ENCODE peak calls at places on chromosome 11, in four cellular contexts. One of them, this sample, is unnamed.

GRCh38 chr11:111540114-111540920 is at the start of gene LAYN:
- DNase-seq in DMS153: no peak
- DNase-seq in BJ: no peak
- DNase-seq in HTR-8/SVneo: peak
- DNase-seq in this sample: no peak

GRCh38 chr11:29336727-29337212 is 680.1 kb downstream of the KCNA4 start:
- DNase-seq in DMS153: no peak
- DNase-seq in BJ: no peak
- DNase-seq in HTR-8/SVneo: no peak
- DNase-seq in this sample: no peak

GRCh38 chr11:116731097-116731761 is 41.6 kb downstream of the BUD13 start:
- DNase-seq in DMS153: peak
- DNase-seq in BJ: no peak
- DNase-seq in HTR-8/SVneo: peak
- DNase-seq in this sample: no peak

GRCh38 chr11:66015094-66015881 is 3.5 kb downstream of the CST6 start:
- DNase-seq in DMS153: no peak
- DNase-seq in BJ: no peak
- DNase-seq in HTR-8/SVneo: peak
- DNase-seq in this sample: peak

GRCh38 chr11:46418751-46419150 is 27.2 kb upstream of the CHRM4 start:
- DNase-seq in DMS153: no peak
- DNase-seq in BJ: no peak
- DNase-seq in HTR-8/SVneo: no peak
- DNase-seq in this sample: no peak

GRCh38 chr11:43734256-43734655 is 53.7 kb downstream of the HSD17B12 start:
- DNase-seq in DMS153: no peak
- DNase-seq in BJ: no peak
- DNase-seq in HTR-8/SVneo: no peak
- DNase-seq in this sample: no peak

GRCh38 chr11:15223318-15223717 is 108.6 kb downstream of the INSC start:
- DNase-seq in DMS153: no peak
- DNase-seq in BJ: no peak
- DNase-seq in HTR-8/SVneo: no peak
- DNase-seq in this sample: no peak

GRCh38 chr11:78221396-78222315 is 32.9 kb downstream of the USP35 start:
- DNase-seq in DMS153: no peak
- DNase-seq in BJ: no peak
- DNase-seq in HTR-8/SVneo: no peak
- DNase-seq in this sample: no peak

GRCh38 chr11:75734491-75735180 is 17.0 kb downstream of the MOGAT2 start:
- DNase-seq in DMS153: peak
- DNase-seq in BJ: no peak
- DNase-seq in HTR-8/SVneo: no peak
- DNase-seq in this sample: no peak

GRCh38 chr11:95327273-95327948 is 96.4 kb upstream of the SESN3 start:
- DNase-seq in DMS153: no peak
- DNase-seq in BJ: no peak
- DNase-seq in HTR-8/SVneo: no peak
- DNase-seq in this sample: no peak

GRCh38 chr11:61918251-61919112 is 1.1 kb upstream of the RAB3IL1 start:
- DNase-seq in DMS153: no peak
- DNase-seq in BJ: no peak
- DNase-seq in HTR-8/SVneo: no peak
- DNase-seq in this sample: no peak

GRCh38 chr11:102345923-102346322 is 1.1 kb upstream of the BIRC2 start:
- DNase-seq in DMS153: no peak
- DNase-seq in BJ: no peak
- DNase-seq in HTR-8/SVneo: peak
- DNase-seq in this sample: no peak

GRCh38 chr11:58928082-58928574 is 11.2 kb upstream of the GLYATL1 start:
- DNase-seq in DMS153: no peak
- DNase-seq in BJ: no peak
- DNase-seq in HTR-8/SVneo: no peak
- DNase-seq in this sample: no peak

GRCh38 chr11:125365196-125365931 is 130.7 kb downstream of the FEZ1 start:
- DNase-seq in DMS153: no peak
- DNase-seq in BJ: no peak
- DNase-seq in HTR-8/SVneo: no peak
- DNase-seq in this sample: no peak

GRCh38 chr11:94656968-94657367 is 89.8 kb downstream of the PIWIL4 start:
- DNase-seq in DMS153: no peak
- DNase-seq in BJ: no peak
- DNase-seq in HTR-8/SVneo: no peak
- DNase-seq in this sample: no peak

GRCh38 chr11:49505231-49505630 is 296.8 kb upstream of the FOLH1 start:
- DNase-seq in DMS153: no peak
- DNase-seq in BJ: no peak
- DNase-seq in HTR-8/SVneo: no peak
- DNase-seq in this sample: no peak

GRCh38 chr11:59545179-59546020 is 34.1 kb downstream of the OR4D9 start:
- DNase-seq in DMS153: no peak
- DNase-seq in BJ: no peak
- DNase-seq in HTR-8/SVneo: peak
- DNase-seq in this sample: no peak

GRCh38 chr11:976431-977160 is 50.9 kb downstream of the AP2A2 start:
- DNase-seq in DMS153: no peak
- DNase-seq in BJ: no peak
- DNase-seq in HTR-8/SVneo: no peak
- DNase-seq in this sample: no peak

GRCh38 chr11:129699711-129700304 is 115.8 kb upstream of the TMEM45B start:
- DNase-seq in DMS153: no peak
- DNase-seq in BJ: no peak
- DNase-seq in HTR-8/SVneo: no peak
- DNase-seq in this sample: no peak

GRCh38 chr11:1082728-1083620 is 8.3 kb downstream of the MUC2 start:
- DNase-seq in DMS153: no peak
- DNase-seq in BJ: no peak
- DNase-seq in HTR-8/SVneo: no peak
- DNase-seq in this sample: no peak

GRCh38 chr11:27427183-27427980 is 45.2 kb downstream of the LGR4 start:
- DNase-seq in DMS153: no peak
- DNase-seq in BJ: no peak
- DNase-seq in HTR-8/SVneo: peak
- DNase-seq in this sample: peak

GRCh38 chr11:35134403-35135126 is 4.4 kb upstream of the CD44 start:
- DNase-seq in DMS153: no peak
- DNase-seq in BJ: peak
- DNase-seq in HTR-8/SVneo: no peak
- DNase-seq in this sample: no peak

GRCh38 chr11:109734602-109735001 is 312.6 kb downstream of the C11orf87 start:
- DNase-seq in DMS153: no peak
- DNase-seq in BJ: no peak
- DNase-seq in HTR-8/SVneo: peak
- DNase-seq in this sample: peak

GRCh38 chr11:73956876-73957653 is 6.2 kb downstream of the DNAJB13 start:
- DNase-seq in DMS153: no peak
- DNase-seq in BJ: no peak
- DNase-seq in HTR-8/SVneo: no peak
- DNase-seq in this sample: no peak

GRCh38 chr11:114291847-114292680 is 4.1 kb upstream of the NNMT start:
- DNase-seq in DMS153: no peak
- DNase-seq in BJ: peak
- DNase-seq in HTR-8/SVneo: no peak
- DNase-seq in this sample: peak

GRCh38 chr11:9574806-9575530 is 1.5 kb downstream of the WEE1 start:
- DNase-seq in DMS153: peak
- DNase-seq in BJ: peak
- DNase-seq in HTR-8/SVneo: peak
- DNase-seq in this sample: no peak

GRCh38 chr11:71182791-71183556 is 69.4 kb downstream of the SHANK2 start:
- DNase-seq in DMS153: no peak
- DNase-seq in BJ: no peak
- DNase-seq in HTR-8/SVneo: no peak
- DNase-seq in this sample: no peak

GRCh38 chr11:96191752-96192151 is 151.2 kb downstream of the MAML2 start:
- DNase-seq in DMS153: no peak
- DNase-seq in BJ: no peak
- DNase-seq in HTR-8/SVneo: no peak
- DNase-seq in this sample: no peak

GRCh38 chr11:96037267-96037990 is 113.5 kb upstream of the MTMR2 start:
- DNase-seq in DMS153: peak
- DNase-seq in BJ: no peak
- DNase-seq in HTR-8/SVneo: no peak
- DNase-seq in this sample: no peak

GRCh38 chr11:103436131-103436770 is 327.0 kb downstream of the DYNC2H1 start:
- DNase-seq in DMS153: no peak
- DNase-seq in BJ: no peak
- DNase-seq in HTR-8/SVneo: no peak
- DNase-seq in this sample: no peak

GRCh38 chr11:94650756-94651155 is 83.6 kb downstream of the PIWIL4 start:
- DNase-seq in DMS153: no peak
- DNase-seq in BJ: peak
- DNase-seq in HTR-8/SVneo: no peak
- DNase-seq in this sample: peak

GRCh38 chr11:132943325-132943736 is 589.0 kb downstream of the OPCML start:
- DNase-seq in DMS153: no peak
- DNase-seq in BJ: no peak
- DNase-seq in HTR-8/SVneo: no peak
- DNase-seq in this sample: no peak

GRCh38 chr11:106101797-106102196 is 24.3 kb downstream of the AASDHPPT start:
- DNase-seq in DMS153: no peak
- DNase-seq in BJ: no peak
- DNase-seq in HTR-8/SVneo: no peak
- DNase-seq in this sample: peak

GRCh38 chr11:61771195-61771894 is 18.9 kb downstream of the MYRF start:
- DNase-seq in DMS153: no peak
- DNase-seq in BJ: no peak
- DNase-seq in HTR-8/SVneo: no peak
- DNase-seq in this sample: no peak

This sample was measured in AG04449.